ENCODE peak calls at places on chromosomes 3 and 15, in five cellular contexts. One of them, this sample, is unnamed. For H3K36me3, the result is how much of the 10 kb centered on the place peaks cover.

GRCh38 chr3:102179321-102180290 is 255.2 kb upstream of the ZPLD1 start:
- DNase-seq in neuronal stem cell: no peak
- DNase-seq in HepG2: no peak
- DNase-seq in Panc1: no peak
- DNase-seq in ovary: no peak
- DNase-seq in this sample: no peak

GRCh38 chr3:172557515-172558220 is 34.4 kb upstream of the TNFSF10 start:
- DNase-seq in neuronal stem cell: no peak
- DNase-seq in ovary: no peak
- DNase-seq in HepG2: peak
- DNase-seq in Panc1: no peak
- DNase-seq in this sample: no peak

GRCh38 chr3:17605032-17605431 is 137.4 kb downstream of the TBC1D5 start:
- DNase-seq in HepG2: peak
- DNase-seq in neuronal stem cell: no peak
- DNase-seq in Panc1: no peak
- DNase-seq in ovary: no peak
- DNase-seq in this sample: no peak

GRCh38 chr15:90762109-90762508 is 45.0 kb downstream of the BLM start:
- DNase-seq in Panc1: no peak
- DNase-seq in ovary: no peak
- DNase-seq in neuronal stem cell: no peak
- DNase-seq in HepG2: no peak
- DNase-seq in this sample: no peak

GRCh38 chr15:29687939-29688884 is 134.1 kb downstream of the TJP1 start:
- DNase-seq in neuronal stem cell: no peak
- DNase-seq in Panc1: no peak
- DNase-seq in HepG2: no peak
- DNase-seq in ovary: no peak
- DNase-seq in this sample: no peak

GRCh38 chr15:95957854-95958253 is 372.6 kb upstream of the NR2F2 start:
- DNase-seq in Panc1: no peak
- DNase-seq in neuronal stem cell: no peak
- DNase-seq in HepG2: no peak
- DNase-seq in ovary: no peak
- DNase-seq in this sample: no peak

GRCh38 chr15:78264304-78265136 is at the start of gene DNAJA4:
- DNase-seq in HepG2: no peak
- DNase-seq in Panc1: no peak
- DNase-seq in neuronal stem cell: no peak
- DNase-seq in ovary: peak
- DNase-seq in this sample: no peak

GRCh38 chr15:75455982-75456531 is 4.6 kb upstream of the SIN3A start:
- DNase-seq in Panc1: no peak
- DNase-seq in ovary: no peak
- DNase-seq in neuronal stem cell: peak
- DNase-seq in HepG2: peak
- DNase-seq in this sample: peak

GRCh38 chr3:131701153-131701791 is 198.5 kb upstream of the MRPL3 start:
- DNase-seq in neuronal stem cell: no peak
- DNase-seq in HepG2: no peak
- DNase-seq in Panc1: no peak
- DNase-seq in ovary: no peak
- DNase-seq in this sample: no peak

GRCh38 chr3:124504332-124505059 is 225.8 kb upstream of the UMPS start:
- DNase-seq in HepG2: no peak
- DNase-seq in ovary: no peak
- DNase-seq in Panc1: no peak
- DNase-seq in neuronal stem cell: no peak
- DNase-seq in this sample: no peak

GRCh38 chr3:188974856-188975611 is 196.7 kb upstream of the TPRG1 start:
- DNase-seq in Panc1: no peak
- DNase-seq in neuronal stem cell: no peak
- DNase-seq in HepG2: no peak
- DNase-seq in ovary: no peak
- DNase-seq in this sample: no peak

GRCh38 chr3:108387065-108387464 is 90.7 kb downstream of the HHLA2 start:
- DNase-seq in Panc1: no peak
- DNase-seq in neuronal stem cell: no peak
- DNase-seq in ovary: no peak
- DNase-seq in HepG2: no peak
- DNase-seq in this sample: no peak

GRCh38 chr15:38454687-38455071 is 752 bp downstream of the FAM98B start:
- DNase-seq in ovary: no peak
- DNase-seq in HepG2: peak
- DNase-seq in Panc1: no peak
- DNase-seq in neuronal stem cell: no peak
- DNase-seq in this sample: no peak

GRCh38 chr3:168615489-168616020 is 519.8 kb upstream of the GOLIM4 start:
- DNase-seq in Panc1: no peak
- DNase-seq in ovary: no peak
- DNase-seq in neuronal stem cell: no peak
- DNase-seq in HepG2: no peak
- DNase-seq in this sample: no peak

GRCh38 chr3:40780801-40781406 is 256.1 kb downstream of the ZNF621 start:
- DNase-seq in Panc1: no peak
- DNase-seq in neuronal stem cell: peak
- DNase-seq in HepG2: no peak
- DNase-seq in ovary: peak
- DNase-seq in this sample: no peak

GRCh38 chr15:90496791-90497190 is 32.9 kb upstream of the CRTC3 start:
- DNase-seq in ovary: no peak
- DNase-seq in Panc1: no peak
- DNase-seq in neuronal stem cell: no peak
- DNase-seq in HepG2: no peak
- DNase-seq in this sample: no peak

GRCh38 chr3:121870710-121871109 is 23.5 kb upstream of the SLC15A2 start:
- DNase-seq in ovary: no peak
- DNase-seq in Panc1: no peak
- DNase-seq in neuronal stem cell: no peak
- DNase-seq in HepG2: no peak
- DNase-seq in this sample: no peak

GRCh38 chr3:187989458-187990153 is 164.4 kb upstream of the LPP start:
- DNase-seq in HepG2: no peak
- DNase-seq in Panc1: no peak
- DNase-seq in ovary: no peak
- DNase-seq in neuronal stem cell: peak
- DNase-seq in this sample: peak

GRCh38 chr3:186979837-186980236 is 49.5 kb downstream of the ST6GAL1 start:
- DNase-seq in HepG2: no peak
- DNase-seq in neuronal stem cell: no peak
- DNase-seq in ovary: no peak
- DNase-seq in Panc1: no peak
- DNase-seq in this sample: no peak

DNA sequence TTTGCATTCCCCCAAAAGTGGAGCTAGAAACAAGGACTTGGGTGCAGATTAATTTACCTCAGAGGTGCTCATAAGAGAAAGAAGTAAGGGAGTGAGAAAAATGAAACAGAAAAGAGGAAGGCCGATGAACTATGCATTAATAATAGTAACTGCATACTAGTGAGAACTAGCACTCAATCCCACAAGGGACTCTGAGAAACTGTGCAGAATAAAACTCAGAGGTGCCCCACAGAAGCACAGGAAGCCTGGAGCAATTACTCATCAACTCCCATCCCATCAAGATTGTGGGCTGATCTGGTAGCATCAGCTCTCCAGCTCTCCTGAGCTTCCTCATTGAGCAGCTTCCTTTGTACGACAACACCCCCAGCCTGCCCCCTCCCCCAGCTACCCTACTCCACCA is 50.8 kb downstream of the CLDN18 start:
- DNase-seq in ovary: no peak
- DNase-seq in neuronal stem cell: no peak
- DNase-seq in HepG2: no peak
- DNase-seq in Panc1: no peak
- DNase-seq in this sample: no peak
- H3K36me3 ChIP-seq in ovary: under half
- H3K36me3 ChIP-seq in neuronal stem cell: half or more
- H3K36me3 ChIP-seq in HepG2: under half
- H3K36me3 ChIP-seq in Panc1: under half
- H3K36me3 ChIP-seq in this sample: under half

DNA sequence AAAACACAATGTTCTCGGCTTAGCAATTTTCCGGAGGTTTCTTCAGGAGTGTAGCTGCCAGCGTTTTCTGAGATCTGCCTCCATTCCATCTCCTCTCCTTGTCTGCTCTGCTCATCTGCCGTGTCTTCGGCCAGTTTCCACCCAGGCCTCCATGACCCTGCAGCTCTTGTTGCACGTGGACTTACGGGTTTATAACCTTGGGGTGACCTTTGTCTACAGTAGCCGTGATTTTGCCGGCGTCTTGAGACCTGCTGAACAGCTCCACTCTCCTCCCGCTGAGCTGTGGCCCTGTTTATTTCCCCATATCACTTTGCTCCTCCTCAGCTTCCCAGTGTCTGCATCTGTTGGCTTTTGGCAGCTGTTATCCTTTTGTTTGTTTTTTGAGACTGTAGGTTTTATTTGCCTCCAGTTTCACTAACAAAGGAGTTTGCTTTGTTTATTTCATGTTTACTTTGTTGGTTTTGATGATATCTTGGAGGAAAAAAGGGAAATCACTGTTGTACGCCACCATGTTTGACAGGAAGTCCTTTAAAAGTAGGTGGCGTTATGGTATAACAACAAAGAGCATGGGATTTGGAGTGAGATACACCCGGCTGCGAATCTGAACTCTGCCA is 29.3 kb upstream of the SLC28A1 start:
- DNase-seq in HepG2: no peak
- DNase-seq in ovary: no peak
- DNase-seq in Panc1: no peak
- DNase-seq in neuronal stem cell: no peak
- DNase-seq in this sample: no peak
- H3K36me3 ChIP-seq in HepG2: under half
- H3K36me3 ChIP-seq in ovary: under half
- H3K36me3 ChIP-seq in Panc1: under half
- H3K36me3 ChIP-seq in neuronal stem cell: under half
- H3K36me3 ChIP-seq in this sample: under half

DNA sequence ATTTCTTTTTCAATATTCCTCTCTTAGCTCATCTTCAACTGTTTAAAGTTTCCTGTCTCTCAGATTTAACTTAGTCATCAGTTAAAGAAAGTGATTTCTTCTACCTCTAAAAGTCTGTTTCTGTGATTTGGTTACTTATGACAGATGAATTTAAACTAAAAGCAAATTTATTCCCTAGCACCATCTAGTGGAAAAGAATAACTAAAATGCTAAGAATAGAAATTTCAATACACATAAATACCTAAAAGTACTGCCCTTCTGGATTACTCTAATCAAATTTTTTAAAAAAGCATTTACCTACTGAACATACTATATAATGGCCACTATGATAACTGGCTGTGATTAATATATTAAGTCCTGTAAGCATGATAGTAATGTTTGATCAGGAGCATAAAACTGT is 14.0 kb upstream of the ZCWPW2 start:
- DNase-seq in neuronal stem cell: no peak
- DNase-seq in Panc1: no peak
- DNase-seq in HepG2: no peak
- DNase-seq in ovary: no peak
- DNase-seq in this sample: no peak
- H3K36me3 ChIP-seq in neuronal stem cell: half or more
- H3K36me3 ChIP-seq in Panc1: under half
- H3K36me3 ChIP-seq in HepG2: under half
- H3K36me3 ChIP-seq in ovary: under half
- H3K36me3 ChIP-seq in this sample: under half

GRCh38 chr15:65374334-65374733 is 3.5 kb downstream of the IGDCC3 start:
- DNase-seq in Panc1: no peak
- DNase-seq in HepG2: no peak
- DNase-seq in ovary: no peak
- DNase-seq in neuronal stem cell: no peak
- DNase-seq in this sample: no peak
- H3K36me3 ChIP-seq in Panc1: under half
- H3K36me3 ChIP-seq in HepG2: under half
- H3K36me3 ChIP-seq in ovary: under half
- H3K36me3 ChIP-seq in neuronal stem cell: half or more
- H3K36me3 ChIP-seq in this sample: under half

GRCh38 chr3:134201201-134202130 is 49.2 kb downstream of the RYK start:
- DNase-seq in ovary: no peak
- DNase-seq in neuronal stem cell: no peak
- DNase-seq in Panc1: no peak
- DNase-seq in HepG2: no peak
- DNase-seq in this sample: no peak

DNA sequence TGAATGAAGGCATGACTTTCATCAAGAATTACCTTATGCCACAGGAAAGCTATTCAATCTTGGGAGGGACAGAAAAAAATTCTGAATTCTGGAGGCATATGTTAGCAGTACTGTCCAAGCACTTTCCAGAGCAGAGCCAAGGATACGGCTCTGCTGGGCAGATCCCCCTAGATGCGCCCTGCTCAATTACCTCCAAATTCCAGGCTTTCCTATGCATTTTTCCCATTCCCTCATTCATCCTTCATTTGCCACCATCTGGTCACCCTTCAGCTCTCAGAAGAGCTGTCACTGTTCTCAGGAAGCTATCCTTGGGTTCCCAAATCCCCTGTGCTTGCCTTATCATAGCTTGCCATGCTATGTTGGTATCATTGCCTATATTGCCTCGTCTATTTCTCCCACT is 45.2 kb downstream of the RYK start:
- DNase-seq in neuronal stem cell: no peak
- DNase-seq in HepG2: no peak
- DNase-seq in Panc1: no peak
- DNase-seq in ovary: no peak
- DNase-seq in this sample: no peak
- H3K36me3 ChIP-seq in neuronal stem cell: half or more
- H3K36me3 ChIP-seq in HepG2: under half
- H3K36me3 ChIP-seq in Panc1: under half
- H3K36me3 ChIP-seq in ovary: under half
- H3K36me3 ChIP-seq in this sample: under half